ENCODE peak calls at places on chromosomes 2 and 18, in four cellular contexts. Z is naive B cell, W is mesendoderm, O is brain microvascular endothelial cell. E is an unnamed sample.

GRCh38 chr18:48238206-48238605 is 171.0 kb downstream of the ZBTB7C start:
- DNase-seq in Z (no peak), W (no peak), O (peak), E (no peak)

GRCh38 chr2:102386004-102386403 is 30.4 kb downstream of the IL18R1 start:
- DNase-seq in Z (no peak), W (no peak), O (no peak), E (no peak)

GRCh38 chr2:55357907-55358306 is 61.7 kb downstream of the CCDC88A start:
- DNase-seq in Z (no peak), W (no peak), O (no peak), E (no peak)

GRCh38 chr2:16114836-16115235 is 174.5 kb downstream of the MYCN start:
- DNase-seq in Z (no peak), W (no peak), O (no peak), E (no peak)

GRCh38 chr18:76388891-76389423 is 106.1 kb downstream of the ZNF516 start:
- DNase-seq in Z (no peak), W (no peak), O (no peak), E (no peak)

GRCh38 chr18:79486356-79487197 is 90.8 kb downstream of the NFATC1 start:
- DNase-seq in Z (no peak), W (no peak), O (no peak), E (no peak)

GRCh38 chr2:9215680-9216079 is 9.1 kb downstream of the ASAP2 start:
- DNase-seq in Z (no peak), W (no peak), O (no peak), E (no peak)

GRCh38 chr2:29114841-29115609 is at the start of gene CLIP4:
- DNase-seq in Z (peak), W (no peak), O (peak), E (peak)

GRCh38 chr2:230930149-230930780 is 5.2 kb upstream of the GPR55 start:
- DNase-seq in Z (no peak), W (no peak), O (no peak), E (no peak)

GRCh38 chr2:38187416-38188127 is 111.6 kb upstream of the CYP1B1 start:
- DNase-seq in Z (no peak), W (no peak), O (peak), E (no peak)

GRCh38 chr2:144943293-144943941 is 423.5 kb upstream of the ZEB2 start:
- DNase-seq in Z (no peak), W (no peak), O (no peak), E (no peak)

GRCh38 chr2:128591022-128591840 is 272.6 kb upstream of the HS6ST1 start:
- DNase-seq in Z (no peak), W (no peak), O (no peak), E (no peak)

GRCh38 chr2:86078801-86079545 is 26.7 kb downstream of the POLR1A start:
- DNase-seq in Z (peak), W (peak), O (peak), E (no peak)

GRCh38 chr2:235618039-235618438 is 124.2 kb downstream of the AGAP1 start:
- DNase-seq in Z (no peak), W (no peak), O (peak), E (no peak)

GRCh38 chr2:164530464-164530863 is 90.8 kb downstream of the GRB14 start:
- DNase-seq in Z (no peak), W (no peak), O (no peak), E (no peak)

GRCh38 chr18:58177886-58178470 is 134.0 kb downstream of the NEDD4L start:
- DNase-seq in Z (no peak), W (no peak), O (no peak), E (no peak)